ENCODE peak calls at places on chromosomes 13 and 19, in four cellular contexts. K is cardiac muscle cell; C is tibial nerve; F is CD8-positive, alpha-beta T cell. J is an unnamed sample.
A peak's percentile ranks its signal among the peaks of the same experiment; 100 is the strongest.

GRCh38 chr19:18014197-18014596 is 6.2 kb downstream of the ARRDC2 start:
- DNase-seq in C (no peak), F (peak; percentile 83), K (no peak), J (no peak)

GRCh38 chr13:21478881-21479808 is 20.0 kb upstream of the ZDHHC20 start:
- DNase-seq in C (no peak), F (peak; percentile 29), K (peak; percentile 79), J (no peak)

GRCh38 chr19:311813-312261 is 20.6 kb upstream of the PLPP2 start:
- DNase-seq in K (no peak), C (no peak), F (no peak), J (no peak)

GRCh38 chr19:19444694-19445155 is 39.2 kb downstream of the GATAD2A start:
- DNase-seq in C (no peak), K (no peak), F (peak; percentile 37), J (no peak)

GRCh38 chr19:28166025-28166424 is 1046.9 kb downstream of the UQCRFS1 start:
- DNase-seq in F (no peak), C (no peak), K (no peak), J (no peak)

GRCh38 chr13:90047600-90047999 is 1299.9 kb upstream of the MIR17HG start:
- DNase-seq in C (no peak), F (no peak), K (no peak), J (no peak)

GRCh38 chr19:31286491-31286890 is 62.7 kb downstream of the TSHZ3 start:
- DNase-seq in F (no peak), C (no peak), K (no peak), J (no peak)

GRCh38 chr13:99280166-99280565 is 22.0 kb upstream of the GPR18 start:
- DNase-seq in C (no peak), K (no peak), F (no peak), J (no peak)

GRCh38 chr13:100338265-100338664 is 249.4 kb downstream of the PCCA start:
- DNase-seq in F (no peak), C (no peak), K (no peak), J (no peak)

GRCh38 chr19:30888937-30889336 is 460.3 kb downstream of the TSHZ3 start:
- DNase-seq in K (no peak), C (no peak), F (no peak), J (no peak)

GRCh38 chr13:28478127-28478526 is 16.8 kb downstream of the FLT1 start:
- DNase-seq in C (no peak), K (no peak), F (no peak), J (no peak)

GRCh38 chr13:97976551-97977375 is 23.3 kb downstream of the IPO5 start:
- DNase-seq in C (no peak), F (peak; percentile 86), K (no peak), J (no peak)

GRCh38 chr13:112642061-112642460 is 47.8 kb upstream of the ATP11A start:
- DNase-seq in F (no peak), C (no peak), K (no peak), J (no peak)

GRCh38 chr19:53908933-53909415 is at the start of gene CACNG7:
- DNase-seq in C (no peak), K (no peak), F (no peak), J (no peak)

GRCh38 chr19:31553844-31554215 is 204.6 kb upstream of the TSHZ3 start:
- DNase-seq in K (no peak), C (peak; percentile 76), F (no peak), J (no peak)

GRCh38 chr19:7690779-7691258 is 10.2 kb downstream of the TRAPPC5 start:
- DNase-seq in K (no peak), F (no peak), C (no peak), J (no peak)

GRCh38 chr13:106649495-106649894 is 81.6 kb upstream of the ARGLU1 start:
- DNase-seq in F (no peak), C (no peak), K (no peak), J (no peak)

GRCh38 chr19:18733196-18733647 is 49.7 kb downstream of the CRTC1 start:
- DNase-seq in F (no peak), K (no peak), C (no peak), J (no peak)

GRCh38 chr13:87123987-87124784 is 547.0 kb upstream of the SLITRK5 start:
- DNase-seq in K (peak; percentile 19), C (no peak), F (no peak), J (peak; percentile 86)

GRCh38 chr13:72521965-72522661 is 205.3 kb downstream of the MZT1 start:
- DNase-seq in K (no peak), C (no peak), F (no peak), J (no peak)

GRCh38 chr19:46602392-46603194 is 1.5 kb downstream of the CALM3 start:
- DNase-seq in C (no peak), K (no peak), F (no peak), J (no peak)

GRCh38 chr19:3716147-3716668 is 8.0 kb downstream of the TJP3 start:
- DNase-seq in K (no peak), F (no peak), C (no peak), J (no peak)

GRCh38 chr19:29489182-29489951 is 36.4 kb upstream of the VSTM2B start:
- DNase-seq in K (no peak), C (no peak), F (no peak), J (no peak)

GRCh38 chr13:44317752-44318550 is 55.7 kb upstream of the SERP2 start:
- DNase-seq in K (no peak), F (no peak), C (no peak), J (peak; percentile 6)

GRCh38 chr19:50835785-50836542 is 2.6 kb upstream of the KLK15 start:
- DNase-seq in F (no peak), K (peak; percentile 86), C (peak; percentile 26), J (peak; percentile 90)

GRCh38 chr19:51660975-51661600 is 14.5 kb upstream of the SIGLEC14 start:
- DNase-seq in C (peak; percentile 50), K (peak; percentile 90), F (peak; percentile 46), J (peak; percentile 90)

GRCh38 chr19:13842294-13843103 is 34.4 kb upstream of the NANOS3 start:
- DNase-seq in F (peak; percentile 63), C (peak; percentile 88), K (peak; percentile 72), J (peak; percentile 93)

GRCh38 chr19:610071-610800 is 20.6 kb downstream of the HCN2 start:
- DNase-seq in C (no peak), F (no peak), K (no peak), J (no peak)

GRCh38 chr13:33349996-33350826 is 64.7 kb upstream of the STARD13 start:
- DNase-seq in K (peak; percentile 44), F (no peak), C (peak; percentile 25), J (peak; percentile 86)

GRCh38 chr19:47124937-47125668 is 5.5 kb upstream of the SAE1 start:
- DNase-seq in C (no peak), F (no peak), K (peak; percentile 84), J (no peak)

GRCh38 chr19:57814505-57815246 is at the start of gene ZNF552:
- DNase-seq in K (peak; percentile 96), C (peak; percentile 43), F (peak; percentile 82), J (peak; percentile 89)

GRCh38 chr13:99313473-99313872 is 6.3 kb upstream of the GPR183 start:
- DNase-seq in K (no peak), F (no peak), C (no peak), J (no peak)

GRCh38 chr19:44694184-44694579 is 4.8 kb upstream of the CEACAM16 start:
- DNase-seq in C (no peak), K (no peak), F (no peak), J (no peak)
- TF ChIP-seq CTCF in C (no peak), K (peak; percentile 44), F (no peak), J (peak; percentile 30)

DNA sequence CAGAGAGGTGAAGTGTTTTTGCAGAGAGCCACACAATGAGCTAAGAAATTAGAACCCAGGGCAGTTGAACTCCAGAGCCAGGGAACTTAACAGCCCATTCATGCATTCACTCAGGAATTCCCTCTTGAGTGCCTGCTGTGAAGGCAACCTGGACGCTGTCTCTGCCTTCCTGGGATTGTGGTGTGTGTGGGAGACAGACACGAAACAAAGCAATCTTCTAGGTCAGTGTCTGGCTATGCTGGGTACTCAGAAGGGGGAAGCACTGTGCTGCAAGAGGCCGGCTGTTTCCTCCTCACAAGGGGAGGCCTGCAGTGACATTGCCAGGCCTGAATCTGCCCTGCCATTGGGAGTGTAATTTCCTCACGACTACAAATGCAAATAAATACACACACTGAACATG is 9.7 kb downstream of the BCKDHA start:
- DNase-seq in K (no peak), F (no peak), C (no peak), J (no peak)
- TF ChIP-seq CTCF in K (no peak), F (no peak), C (no peak), J (no peak)

GRCh38 chr13:56349866-56350265 is 790.9 kb upstream of the PRR20A start:
- DNase-seq in F (no peak), C (no peak), K (no peak), J (no peak)

GRCh38 chr13:56352901-56353300 is 787.8 kb upstream of the PRR20A start:
- DNase-seq in K (no peak), C (no peak), F (no peak), J (no peak)

GRCh38 chr13:56352356-56352755 is 788.4 kb upstream of the PRR20A start:
- DNase-seq in C (no peak), F (no peak), K (no peak), J (no peak)

GRCh38 chr13:56347014-56347413 is 793.7 kb upstream of the PRR20A start:
- DNase-seq in K (no peak), F (no peak), C (no peak), J (no peak)

GRCh38 chr13:56351041-56351440 is 789.7 kb upstream of the PRR20A start:
- DNase-seq in K (peak; percentile 0), F (no peak), C (no peak), J (no peak)
- TF ChIP-seq CTCF in K (no peak), F (no peak), C (no peak), J (no peak)

DNA sequence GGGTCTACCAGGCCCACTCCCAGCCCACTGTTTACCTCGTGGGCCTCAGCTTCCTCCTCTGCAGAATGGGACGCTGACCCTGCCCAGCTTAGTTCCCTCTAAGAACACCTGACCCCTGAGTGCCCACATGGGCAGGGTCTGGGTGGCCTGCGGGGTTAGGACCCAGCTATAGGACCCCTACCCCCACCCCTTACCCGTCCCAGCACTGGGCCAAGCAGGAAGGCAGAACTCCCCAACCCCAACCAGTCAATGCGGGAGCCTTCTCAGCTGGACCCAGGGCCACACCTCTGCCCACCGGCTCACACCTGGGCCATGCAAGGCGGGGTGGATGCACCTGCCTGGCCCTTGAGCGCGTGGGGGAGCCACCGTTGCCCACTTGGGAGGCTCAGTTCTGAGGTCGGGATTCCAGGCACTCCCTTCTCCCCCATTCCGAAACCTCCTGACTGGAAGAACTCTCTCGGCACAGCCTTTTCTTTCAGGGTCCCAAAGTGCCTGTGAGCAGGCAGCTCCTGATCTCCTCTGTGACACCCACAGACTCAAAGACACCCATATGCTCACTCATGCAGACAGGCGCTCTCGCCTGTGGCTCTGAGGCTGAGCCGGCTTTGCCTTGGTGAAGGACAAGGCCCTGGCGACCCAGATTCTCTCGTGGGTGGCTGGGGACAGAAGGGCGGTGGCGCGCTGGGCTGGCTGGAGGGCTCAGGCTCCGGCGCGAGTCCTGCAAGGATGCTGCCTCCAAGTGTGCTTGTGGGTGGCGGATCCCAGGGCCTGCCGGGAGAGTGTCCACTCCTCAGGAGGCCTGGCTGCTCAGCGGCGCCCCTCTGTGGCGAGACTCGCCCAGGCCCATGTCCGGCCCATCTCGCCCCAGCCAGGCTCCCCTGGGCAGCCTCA is 27.9 kb upstream of the PARP4 start:
- DNase-seq in F (no peak), K (peak; percentile 4), C (no peak), J (no peak)
- TF ChIP-seq CTCF in F (no peak), K (peak; percentile 52), C (peak; percentile 11), J (peak; percentile 30)

GRCh38 chr19:40235238-40236025 is 8.9 kb upstream of the CCNP start:
- DNase-seq in C (no peak), F (no peak), K (no peak), J (no peak)
- TF ChIP-seq CTCF in C (no peak), F (no peak), K (no peak), J (peak; percentile 17)